ENCODE peak calls at places on chromosomes 12 and 14, in ten cellular contexts. K is SK-N-SH, Z is HL-60, I is HCT116, W is H1, H is HepG2, T is endothelial cell of umbilical vein, D is GM23338, C is stomach, O is sigmoid colon. X is an unnamed sample.

GRCh38 chr12:102596687-102597086 is 116.3 kb upstream of the IGF1 start:
- DNase-seq in K (no peak), Z (no peak), I (no peak), W (no peak), H (no peak), T (no peak), D (no peak), C (no peak), O (no peak), X (no peak)

GRCh38 chr12:105107176-105107496 is 395 bp upstream of the WASHC4 start:
- DNase-seq in K (peak; percentile 67), Z (peak; percentile 35), I (peak; percentile 26), W (no peak), H (no peak), T (no peak), D (peak; percentile 68), C (no peak), O (peak; percentile 68), X (no peak)

GRCh38 chr12:101551362-101552114 is 43.2 kb upstream of the MYBPC1 start:
- DNase-seq in K (no peak), Z (no peak), I (no peak), W (no peak), H (no peak), T (no peak), D (no peak), C (no peak), O (no peak), X (no peak)

GRCh38 chr14:26730929-26731618 is 133.2 kb upstream of the NOVA1 start:
- DNase-seq in K (peak; percentile 15), Z (no peak), I (no peak), W (peak; percentile 59), H (no peak), T (peak; percentile 39), D (peak; percentile 80), C (no peak), O (no peak), X (no peak)

GRCh38 chr14:49975286-49975685 is 82.4 kb downstream of the ARF6 start:
- DNase-seq in K (no peak), Z (no peak), I (peak; percentile 93), W (no peak), H (no peak), T (peak; percentile 84), D (no peak), C (no peak), O (no peak), X (no peak)

GRCh38 chr12:28742791-28743190 is 406.3 kb upstream of the FAR2 start:
- DNase-seq in K (no peak), Z (no peak), I (no peak), W (no peak), H (no peak), T (no peak), D (no peak), C (no peak), O (no peak), X (no peak)

GRCh38 chr14:75578786-75579781 is 664 bp downstream of the FLVCR2 start:
- DNase-seq in K (no peak), Z (no peak), I (no peak), W (no peak), H (peak; percentile 31), T (peak; percentile 61), D (no peak), C (no peak), O (peak; percentile 68), X (peak; percentile 78)

GRCh38 chr14:97580923-97581495 is 783.8 kb downstream of the VRK1 start:
- DNase-seq in K (no peak), Z (no peak), I (no peak), W (peak; percentile 48), H (no peak), T (no peak), D (peak; percentile 64), C (no peak), O (no peak), X (no peak)

GRCh38 chr12:130975116-130975515 is 21.4 kb downstream of the ADGRD1 start:
- DNase-seq in K (no peak), Z (no peak), I (no peak), W (no peak), H (no peak), T (no peak), D (no peak), C (no peak), O (no peak), X (no peak)

GRCh38 chr12:72241552-72241951 is 30.6 kb upstream of the TRHDE start:
- DNase-seq in K (no peak), Z (no peak), I (no peak), W (no peak), H (no peak), T (no peak), D (no peak), C (no peak), O (no peak), X (no peak)

GRCh38 chr14:58584383-58584782 is 53.4 kb upstream of the DACT1 start:
- DNase-seq in K (no peak), Z (no peak), I (no peak), W (no peak), H (no peak), T (no peak), D (no peak), C (no peak), O (no peak), X (no peak)
- H3K27me3 ChIP-seq in K (no peaks in the 10 kb centered on the region), Z (no peaks in the 10 kb centered on the region), I (no peaks in the 10 kb centered on the region), W (no peaks in the 10 kb centered on the region), H (no peaks in the 10 kb centered on the region), T (peaks cover 2% of the 10 kb centered on the region), D (no peaks in the 10 kb centered on the region), C (no peaks in the 10 kb centered on the region), O (no peaks in the 10 kb centered on the region), X (no peaks in the 10 kb centered on the region)

DNA sequence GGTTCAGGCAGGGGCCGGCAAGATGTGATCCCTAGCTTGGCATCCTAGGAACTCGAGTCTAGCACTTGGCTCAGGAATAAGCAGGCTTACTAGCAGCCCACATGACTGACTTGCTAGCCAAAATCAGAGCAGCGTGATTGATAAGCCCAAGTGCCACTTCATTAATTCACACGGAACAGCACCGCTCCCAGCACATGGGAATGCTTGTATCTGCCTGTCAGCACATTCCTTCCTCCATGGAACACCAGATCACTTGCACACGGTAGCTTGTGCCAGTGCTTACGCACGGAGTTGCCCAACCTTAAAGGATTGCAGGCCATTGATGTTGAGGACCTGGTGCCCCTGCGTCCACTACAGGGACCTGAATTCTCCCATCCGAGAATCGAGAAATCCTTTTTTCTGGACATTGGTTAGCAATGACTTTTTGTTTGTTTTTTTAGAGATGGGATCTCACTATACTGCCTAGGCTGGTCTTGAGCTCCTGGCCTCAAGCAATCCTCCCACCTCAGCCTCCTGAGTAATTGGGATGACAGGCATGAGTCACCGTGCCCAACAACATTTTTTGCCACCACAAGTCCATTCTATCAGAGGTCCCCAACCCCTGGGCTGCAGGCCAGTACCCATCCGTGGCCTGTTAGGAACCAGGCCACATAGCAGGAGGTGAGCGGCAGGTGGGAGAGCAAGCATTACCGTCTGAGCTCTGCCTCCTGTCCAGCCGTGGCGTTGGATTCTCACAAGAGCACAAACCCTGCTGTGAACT is 30.6 kb upstream of the TSPAN9 start:
- DNase-seq in K (no peak), Z (no peak), I (no peak), W (peak; percentile 41), H (no peak), T (no peak), D (no peak), C (no peak), O (no peak), X (peak; percentile 37)
- TF ChIP-seq POLR2AphosphoS5 in K (no peak), Z (no peak), I (no peak), W (no peak), H (no peak), T (no peak), D (no peak), C (no peak), O (no peak), X (no peak)

DNA sequence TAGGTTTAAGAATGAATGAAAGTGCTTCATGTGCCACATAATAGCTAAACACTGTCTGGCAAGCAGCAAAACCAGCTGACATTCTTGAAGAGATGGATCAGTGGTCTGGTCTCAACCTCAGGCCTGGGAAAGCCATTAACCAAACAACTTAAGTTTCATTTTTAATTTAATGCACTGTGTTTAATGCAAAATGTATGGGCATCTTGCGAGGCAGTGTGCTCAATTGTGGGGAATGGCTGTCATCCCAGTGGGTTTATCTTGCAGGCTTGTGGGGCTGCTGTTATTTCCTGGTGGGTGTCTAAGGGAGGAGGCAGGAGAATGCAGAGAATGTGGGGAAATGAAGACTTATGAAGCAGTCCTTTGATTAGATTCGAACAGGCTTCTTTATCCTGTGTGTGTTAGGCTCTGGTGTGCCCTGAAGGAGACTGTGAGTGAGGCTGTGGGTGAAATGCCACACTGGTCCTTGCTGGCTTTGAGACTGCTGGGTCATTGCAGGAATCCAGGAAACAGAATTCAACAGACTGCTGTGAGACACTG is 144.1 kb upstream of the PELI2 start:
- DNase-seq in K (no peak), Z (no peak), I (no peak), W (no peak), H (no peak), T (no peak), D (no peak), C (peak; percentile 29), O (no peak), X (no peak)
- H3K27ac ChIP-seq in K (no peak overlapping the region), Z (no peak overlapping the region), I (no peak overlapping the region), W (no peak overlapping the region), H (no peak overlapping the region), T (no peak overlapping the region), D (no peak overlapping the region), C (peak overlapping the region; percentile 43), O (no peak overlapping the region), X (no peak overlapping the region)

GRCh38 chr12:54066408-54066807 is 12.8 kb downstream of the HOXC4 start:
- DNase-seq in K (no peak), Z (no peak), I (no peak), W (no peak), H (no peak), T (no peak), D (no peak), C (no peak), O (no peak), X (no peak)

GRCh38 chr12:54060174-54060974 is 6.7 kb downstream of the HOXC4 start:
- DNase-seq in K (no peak), Z (no peak), I (no peak), W (no peak), H (no peak), T (no peak), D (no peak), C (no peak), O (no peak), X (no peak)

GRCh38 chr12:54060975-54061778 is 7.5 kb downstream of the HOXC4 start:
- DNase-seq in K (no peak), Z (no peak), I (no peak), W (no peak), H (no peak), T (no peak), D (no peak), C (no peak), O (no peak), X (no peak)

GRCh38 chr12:54068423-54069070 is 14.9 kb downstream of the HOXC4 start:
- DNase-seq in K (no peak), Z (no peak), I (no peak), W (no peak), H (no peak), T (no peak), D (no peak), C (no peak), O (no peak), X (no peak)

DNA sequence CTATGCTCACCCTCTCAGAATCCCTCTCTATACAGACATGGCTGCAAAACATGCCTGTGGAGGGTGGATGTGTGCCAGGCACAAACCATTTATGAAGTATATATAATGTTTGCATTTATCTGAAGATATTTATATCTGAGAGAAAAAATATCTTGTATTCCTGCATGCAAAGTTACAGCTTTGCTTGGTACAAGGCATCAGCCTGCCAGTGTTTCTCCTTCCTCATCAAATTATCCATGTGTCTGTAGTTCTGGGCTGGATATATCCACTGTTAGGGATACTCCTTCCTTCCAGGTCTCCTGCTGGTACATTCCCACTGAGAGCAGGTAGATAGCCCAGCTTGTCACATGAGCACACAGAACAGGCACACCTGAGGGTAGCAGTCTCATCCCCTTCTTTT is 12.0 kb downstream of the HOXC4 start:
- DNase-seq in K (no peak), Z (no peak), I (no peak), W (no peak), H (no peak), T (no peak), D (no peak), C (no peak), O (no peak), X (no peak)
- H3K27me3 ChIP-seq in K (no peaks in the 10 kb centered on the region), Z (peaks cover 39% of the 10 kb centered on the region), I (peaks cover 9% of the 10 kb centered on the region), W (peaks cover 34% of the 10 kb centered on the region), H (no peaks in the 10 kb centered on the region), T (peaks cover 28% of the 10 kb centered on the region), D (peaks cover 96% of the 10 kb centered on the region), C (no peaks in the 10 kb centered on the region), O (peaks cover 33% of the 10 kb centered on the region), X (peaks cover 23% of the 10 kb centered on the region)

X was measured in spleen.